ENCODE peak calls at places on chromosome 12, in eight cellular contexts. R is prostate gland; M is body of pancreas; C is islet precursor cell; F is stimulated activated CD4-positive, alpha-beta T cell treated with anti-CD3 and anti-CD28 coated beads, Interleukin-4, amount 100 ng/mL, for 4 hours; N is right atrium auricular region; D is GM12864; T is activated CD4-positive, alpha-beta T cell treated with anti-CD3 and anti-CD28 coated beads, Interleukin-2, amount 50 U/mL, for 4 hours. E is an unnamed sample.

GRCh38 chr12:78290606-78291345 is 460.1 kb downstream of the NAV3 start:
- DNase-seq in R (no peak), M (no peak), C (no peak), F (no peak), N (no peak), D (no peak), T (no peak), E (no peak)

GRCh38 chr12:104288635-104289258 is 14.8 kb upstream of the EID3 start:
- DNase-seq in R (peak; percentile 77), M (peak; percentile 82), C (peak; percentile 98), F (peak; percentile 88), N (peak; percentile 80), D (peak; percentile 75), T (peak; percentile 81), E (peak; percentile 90)

GRCh38 chr12:1108276-1108675 is 117.3 kb downstream of the ERC1 start:
- DNase-seq in R (no peak), M (no peak), C (no peak), F (no peak), N (no peak), D (peak; percentile 35), T (no peak), E (no peak)

GRCh38 chr12:77590306-77590705 is 240.4 kb upstream of the NAV3 start:
- DNase-seq in R (no peak), M (no peak), C (no peak), F (no peak), N (no peak), D (no peak), T (no peak), E (no peak)

GRCh38 chr12:108967869-108968540 is 52.9 kb downstream of the SVOP start:
- DNase-seq in R (no peak), M (no peak), C (peak; percentile 92), F (no peak), N (no peak), D (no peak), T (no peak), E (peak; percentile 40)

GRCh38 chr12:115866909-115867525 is 410.5 kb downstream of the MED13L start:
- DNase-seq in R (peak; percentile 55), M (no peak), C (no peak), F (no peak), N (no peak), D (no peak), T (no peak), E (no peak)

GRCh38 chr12:4159851-4160250 is 113.7 kb upstream of the CCND2 start:
- DNase-seq in R (no peak), M (no peak), C (peak; percentile 23), F (no peak), N (no peak), D (no peak), T (no peak), E (no peak)

GRCh38 chr12:10558291-10558690 is 52.6 kb downstream of the EIF2S3B start:
- DNase-seq in R (no peak), M (no peak), C (no peak), F (no peak), N (no peak), D (no peak), T (no peak), E (no peak)

GRCh38 chr12:7072024-7072423 is 11.5 kb downstream of the C1S start:
- DNase-seq in R (no peak), M (no peak), C (peak; percentile 32), F (no peak), N (peak; percentile 42), D (no peak), T (no peak), E (no peak)

GRCh38 chr12:14327717-14328116 is 37.8 kb upstream of the ATF7IP start:
- DNase-seq in R (no peak), M (no peak), C (no peak), F (no peak), N (no peak), D (no peak), T (no peak), E (peak; percentile 71)

GRCh38 chr12:126051611-126052107 is 986.4 kb downstream of the AACS start:
- DNase-seq in R (no peak), M (no peak), C (no peak), F (no peak), N (no peak), D (no peak), T (no peak), E (no peak)

GRCh38 chr12:74890237-74890599 is 319.4 kb downstream of the KCNC2 start:
- DNase-seq in R (peak; percentile 55), M (peak; percentile 56), C (peak; percentile 80), F (no peak), N (no peak), D (peak; percentile 25), T (no peak), E (peak; percentile 16)

GRCh38 chr12:49413010-49413409 is 45.7 kb downstream of the SPATS2 start:
- DNase-seq in R (no peak), M (no peak), C (no peak), F (no peak), N (no peak), D (no peak), T (no peak), E (no peak)

GRCh38 chr12:25615119-25615518 is 62.0 kb upstream of the LMNTD1 start:
- DNase-seq in R (no peak), M (no peak), C (peak; percentile 73), F (no peak), N (no peak), D (no peak), T (no peak), E (no peak)